ENCODE peak calls at places on chromosomes 6 and 20, in seven cellular contexts. K is breast epithelium; R is ascending aorta; B is neuronal stem cell; W is stomach; F is CD8-positive, alpha-beta T cell; X is hepatocyte. I is an unnamed sample.
A peak's percentile ranks its signal among the peaks of the same experiment; 100 is the strongest.

GRCh38 chr20:44091026-44091425 is 96.0 kb downstream of the JPH2 start:
- DNase-seq in K (no peak), R (no peak), B (no peak), W (no peak), F (no peak), X (no peak), I (no peak)

GRCh38 chr20:43513298-43514061 is 6.0 kb downstream of the L3MBTL1 start:
- DNase-seq in K (no peak), R (no peak), B (no peak), W (no peak), F (no peak), X (no peak), I (no peak)

GRCh38 chr20:48455606-48456360 is 372.0 kb downstream of the PREX1 start:
- DNase-seq in K (peak; percentile 46), R (no peak), B (no peak), W (no peak), F (no peak), X (no peak), I (no peak)

GRCh38 chr6:47161176-47161687 is 119.1 kb upstream of the ADGRF1 start:
- DNase-seq in K (no peak), R (no peak), B (no peak), W (no peak), F (no peak), X (no peak), I (no peak)

GRCh38 chr6:113513086-113513485 is 344.1 kb upstream of the MARCKS start:
- DNase-seq in K (no peak), R (no peak), B (no peak), W (no peak), F (no peak), X (no peak), I (no peak)

GRCh38 chr6:18488004-18488403 is 100.9 kb downstream of the RNF144B start:
- DNase-seq in K (no peak), R (no peak), B (no peak), W (no peak), F (no peak), X (no peak), I (no peak)

GRCh38 chr20:52103911-52104545 is 87.6 kb downstream of the ZFP64 start:
- DNase-seq in K (no peak), R (no peak), B (no peak), W (no peak), F (no peak), X (no peak), I (no peak)

GRCh38 chr6:17179246-17180073 is 77.6 kb downstream of the STMND1 start:
- DNase-seq in K (no peak), R (no peak), B (no peak), W (no peak), F (no peak), X (no peak), I (no peak)

GRCh38 chr20:11894072-11894471 is 23.6 kb upstream of the BTBD3 start:
- DNase-seq in K (no peak), R (no peak), B (no peak), W (no peak), F (no peak), X (peak; percentile 52), I (no peak)

GRCh38 chr20:53599039-53599362 is 5.4 kb upstream of the ZNF217 start:
- DNase-seq in K (no peak), R (no peak), B (no peak), W (no peak), F (no peak), X (no peak), I (no peak)
- H3K4me1 ChIP-seq in K (no peaks in the 10 kb centered on the region), R (no peaks in the 10 kb centered on the region), B (peaks cover 5% of the 10 kb centered on the region), W (peaks cover 42% of the 10 kb centered on the region), F (peaks cover 41% of the 10 kb centered on the region), X (peaks cover 19% of the 10 kb centered on the region), I (peaks cover 22% of the 10 kb centered on the region)

GRCh38 chr6:135577059-135577538 is 79.6 kb upstream of the AHI1 start:
- DNase-seq in K (no peak), R (no peak), B (no peak), W (no peak), F (no peak), X (no peak), I (no peak)
- H3K27ac ChIP-seq in K (no peak overlapping the region), R (no peak overlapping the region), B (no peak overlapping the region), W (no peak overlapping the region), F (no peak overlapping the region), X (no peak overlapping the region), I (no peak overlapping the region)

GRCh38 chr20:57810511-57811372 is 100.9 kb upstream of the PMEPA1 start:
- DNase-seq in K (no peak), R (no peak), B (peak; percentile 17), W (no peak), F (no peak), X (peak; percentile 84), I (no peak)
- H3K4me3 ChIP-seq in K (no peak overlapping the region), R (no peak overlapping the region), B (no peak overlapping the region), W (no peak overlapping the region), F (no peak overlapping the region), X (no peak overlapping the region), I (no peak overlapping the region)

GRCh38 chr20:23135449-23136447 is 49.6 kb upstream of the CD93 start:
- DNase-seq in K (no peak), R (no peak), B (no peak), W (no peak), F (no peak), X (no peak), I (no peak)
- H3K4me1 ChIP-seq in K (no peaks in the 10 kb centered on the region), R (no peaks in the 10 kb centered on the region), B (no peaks in the 10 kb centered on the region), W (no peaks in the 10 kb centered on the region), F (no peaks in the 10 kb centered on the region), X (peaks cover 7% of the 10 kb centered on the region), I (no peaks in the 10 kb centered on the region)

GRCh38 chr6:159065091-159065490 is 20.3 kb upstream of the TAGAP start:
- DNase-seq in K (no peak), R (no peak), B (no peak), W (no peak), F (no peak), X (no peak), I (no peak)

GRCh38 chr6:159066479-159066878 is 21.7 kb upstream of the TAGAP start:
- DNase-seq in K (no peak), R (no peak), B (no peak), W (no peak), F (no peak), X (no peak), I (no peak)

GRCh38 chr6:159063549-159063948 is 18.8 kb upstream of the TAGAP start:
- DNase-seq in K (no peak), R (no peak), B (no peak), W (no peak), F (no peak), X (no peak), I (no peak)

GRCh38 chr6:159067334-159067733 is 22.5 kb upstream of the TAGAP start:
- DNase-seq in K (no peak), R (no peak), B (no peak), W (no peak), F (no peak), X (no peak), I (no peak)

DNA sequence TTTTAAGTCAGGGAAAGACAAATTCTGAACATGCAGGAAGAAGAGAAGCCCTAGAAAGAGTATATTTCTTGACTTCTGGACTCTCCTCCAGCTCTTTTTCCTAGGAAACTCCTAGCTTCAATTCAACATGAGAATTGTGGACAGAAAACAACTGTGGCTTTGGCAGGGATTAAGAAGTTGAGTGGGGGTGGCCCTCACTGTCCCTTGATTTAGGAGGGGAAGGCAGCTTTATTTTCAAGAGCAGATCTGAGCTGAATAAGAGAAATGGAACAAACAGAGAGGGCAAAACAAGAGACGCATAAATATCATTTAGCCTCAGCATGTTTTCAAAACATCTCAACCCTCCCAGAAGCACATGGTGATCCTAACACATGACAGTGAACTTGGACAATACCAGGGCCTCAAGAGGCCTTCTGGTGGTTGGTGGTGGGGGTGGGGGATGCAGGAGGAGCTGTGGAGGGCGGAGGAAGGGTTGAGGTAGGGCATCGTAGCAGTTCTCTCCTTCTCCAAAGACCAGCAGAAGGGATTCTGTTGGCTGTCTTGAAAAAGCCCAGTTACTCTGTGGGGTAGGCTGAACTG is 21.0 kb upstream of the TAGAP start:
- DNase-seq in K (no peak), R (no peak), B (no peak), W (no peak), F (no peak), X (no peak), I (no peak)
- H3K27ac ChIP-seq in K (no peak overlapping the region), R (no peak overlapping the region), B (no peak overlapping the region), W (no peak overlapping the region), F (no peak overlapping the region), X (no peak overlapping the region), I (no peak overlapping the region)

I was measured in CD4-positive, CD25-positive, alpha-beta regulatory T cell.